ENCODE peak calls at places on chromosomes 7 and 10, in six cellular contexts. One of them, this sample, is unnamed.

GRCh38 chr10:97889461-97890265 is 40.0 kb downstream of the GOLGA7B start:
- DNase-seq in CD8-positive, alpha-beta T cell: no peak
- DNase-seq in adrenal gland: no peak
- DNase-seq in foreskin fibroblast: peak; percentile 35
- DNase-seq in A549: peak; percentile 90
- DNase-seq in PC-3: peak; percentile 92
- DNase-seq in this sample: peak; percentile 59

GRCh38 chr10:34141032-34141431 is 674.1 kb downstream of the PARD3 start:
- DNase-seq in PC-3: no peak
- DNase-seq in A549: no peak
- DNase-seq in adrenal gland: no peak
- DNase-seq in CD8-positive, alpha-beta T cell: no peak
- DNase-seq in foreskin fibroblast: no peak
- DNase-seq in this sample: no peak

GRCh38 chr7:27122075-27122910 is 8.3 kb downstream of the HOXA4 start:
- DNase-seq in CD8-positive, alpha-beta T cell: no peak
- DNase-seq in A549: peak; percentile 55
- DNase-seq in PC-3: no peak
- DNase-seq in adrenal gland: peak; percentile 38
- DNase-seq in foreskin fibroblast: no peak
- DNase-seq in this sample: no peak

GRCh38 chr10:28872592-28873165 is 195.4 kb downstream of the BAMBI start:
- DNase-seq in PC-3: no peak
- DNase-seq in CD8-positive, alpha-beta T cell: no peak
- DNase-seq in foreskin fibroblast: no peak
- DNase-seq in adrenal gland: no peak
- DNase-seq in A549: no peak
- DNase-seq in this sample: peak; percentile 86

GRCh38 chr10:50275650-50276235 is 24.4 kb upstream of the ASAH2 start:
- DNase-seq in A549: peak; percentile 18
- DNase-seq in foreskin fibroblast: peak; percentile 4
- DNase-seq in CD8-positive, alpha-beta T cell: peak; percentile 35
- DNase-seq in PC-3: peak; percentile 86
- DNase-seq in adrenal gland: peak; percentile 58
- DNase-seq in this sample: peak; percentile 17

GRCh38 chr10:23951841-23952240 is 257.1 kb upstream of the KIAA1217 start:
- DNase-seq in foreskin fibroblast: no peak
- DNase-seq in A549: no peak
- DNase-seq in PC-3: no peak
- DNase-seq in CD8-positive, alpha-beta T cell: no peak
- DNase-seq in adrenal gland: no peak
- DNase-seq in this sample: no peak

GRCh38 chr7:105352922-105353668 is 35.6 kb downstream of the SRPK2 start:
- DNase-seq in A549: no peak
- DNase-seq in adrenal gland: no peak
- DNase-seq in CD8-positive, alpha-beta T cell: no peak
- DNase-seq in PC-3: no peak
- DNase-seq in foreskin fibroblast: no peak
- DNase-seq in this sample: no peak

GRCh38 chr7:87027900-87028299 is 31.6 kb downstream of the ELAPOR2 start:
- DNase-seq in PC-3: no peak
- DNase-seq in adrenal gland: no peak
- DNase-seq in CD8-positive, alpha-beta T cell: no peak
- DNase-seq in foreskin fibroblast: no peak
- DNase-seq in A549: no peak
- DNase-seq in this sample: no peak

GRCh38 chr10:31580646-31581045 is 261.6 kb downstream of the ZEB1 start:
- DNase-seq in PC-3: no peak
- DNase-seq in A549: no peak
- DNase-seq in CD8-positive, alpha-beta T cell: no peak
- DNase-seq in foreskin fibroblast: no peak
- DNase-seq in adrenal gland: no peak
- DNase-seq in this sample: no peak

GRCh38 chr10:35635576-35635975 is 6.5 kb downstream of the FZD8 start:
- DNase-seq in A549: peak; percentile 43
- DNase-seq in foreskin fibroblast: peak; percentile 37
- DNase-seq in adrenal gland: peak; percentile 29
- DNase-seq in CD8-positive, alpha-beta T cell: peak; percentile 30
- DNase-seq in PC-3: peak; percentile 100
- DNase-seq in this sample: peak; percentile 78

GRCh38 chr7:15594461-15594860 is 32.6 kb upstream of the AGMO start:
- DNase-seq in adrenal gland: no peak
- DNase-seq in foreskin fibroblast: no peak
- DNase-seq in PC-3: no peak
- DNase-seq in A549: no peak
- DNase-seq in CD8-positive, alpha-beta T cell: no peak
- DNase-seq in this sample: no peak

GRCh38 chr10:51602326-51602725 is 97.1 kb downstream of the CSTF2T start:
- DNase-seq in foreskin fibroblast: peak; percentile 4
- DNase-seq in adrenal gland: peak; percentile 54
- DNase-seq in PC-3: no peak
- DNase-seq in A549: no peak
- DNase-seq in CD8-positive, alpha-beta T cell: no peak
- DNase-seq in this sample: no peak

GRCh38 chr7:96308253-96308949 is 13.5 kb downstream of the SLC25A13 start:
- DNase-seq in A549: no peak
- DNase-seq in foreskin fibroblast: no peak
- DNase-seq in adrenal gland: no peak
- DNase-seq in CD8-positive, alpha-beta T cell: no peak
- DNase-seq in PC-3: no peak
- DNase-seq in this sample: peak; percentile 32

GRCh38 chr10:6491841-6492609 is 88.1 kb downstream of the PRKCQ start:
- DNase-seq in foreskin fibroblast: no peak
- DNase-seq in PC-3: no peak
- DNase-seq in CD8-positive, alpha-beta T cell: no peak
- DNase-seq in A549: no peak
- DNase-seq in adrenal gland: no peak
- DNase-seq in this sample: no peak

GRCh38 chr10:116490028-116490662 is 55.6 kb upstream of the PNLIP start:
- DNase-seq in adrenal gland: no peak
- DNase-seq in A549: peak; percentile 15
- DNase-seq in foreskin fibroblast: peak; percentile 0
- DNase-seq in CD8-positive, alpha-beta T cell: no peak
- DNase-seq in PC-3: peak; percentile 44
- DNase-seq in this sample: peak; percentile 16

GRCh38 chr7:82810558-82811259 is 352.0 kb downstream of the PCLO start:
- DNase-seq in adrenal gland: peak; percentile 17
- DNase-seq in A549: peak; percentile 34
- DNase-seq in foreskin fibroblast: peak; percentile 81
- DNase-seq in CD8-positive, alpha-beta T cell: no peak
- DNase-seq in PC-3: peak; percentile 63
- DNase-seq in this sample: peak; percentile 78

GRCh38 chr7:158164101-158165095 is 423.2 kb downstream of the PTPRN2 start:
- DNase-seq in A549: no peak
- DNase-seq in adrenal gland: no peak
- DNase-seq in CD8-positive, alpha-beta T cell: no peak
- DNase-seq in foreskin fibroblast: no peak
- DNase-seq in PC-3: no peak
- DNase-seq in this sample: no peak

GRCh38 chr7:150404785-150405583 is 25.9 kb downstream of the ZNF775 start:
- DNase-seq in A549: peak; percentile 84
- DNase-seq in CD8-positive, alpha-beta T cell: peak; percentile 72
- DNase-seq in PC-3: peak; percentile 73
- DNase-seq in foreskin fibroblast: peak; percentile 93
- DNase-seq in adrenal gland: peak; percentile 93
- DNase-seq in this sample: peak; percentile 92

GRCh38 chr7:24402655-24403054 is 118.7 kb downstream of the NPY start:
- DNase-seq in adrenal gland: no peak
- DNase-seq in CD8-positive, alpha-beta T cell: no peak
- DNase-seq in A549: no peak
- DNase-seq in PC-3: no peak
- DNase-seq in foreskin fibroblast: no peak
- DNase-seq in this sample: no peak

GRCh38 chr7:107594961-107595737 is 15.1 kb downstream of the BCAP29 start:
- DNase-seq in adrenal gland: peak; percentile 27
- DNase-seq in A549: no peak
- DNase-seq in CD8-positive, alpha-beta T cell: no peak
- DNase-seq in PC-3: peak; percentile 91
- DNase-seq in foreskin fibroblast: peak; percentile 91
- DNase-seq in this sample: peak; percentile 68

GRCh38 chr10:79352035-79352595 is 4.8 kb downstream of the PPIF start:
- DNase-seq in CD8-positive, alpha-beta T cell: no peak
- DNase-seq in foreskin fibroblast: no peak
- DNase-seq in PC-3: no peak
- DNase-seq in A549: no peak
- DNase-seq in adrenal gland: peak; percentile 13
- DNase-seq in this sample: no peak

GRCh38 chr7:120395526-120396019 is 122.6 kb downstream of the KCND2 start:
- DNase-seq in CD8-positive, alpha-beta T cell: no peak
- DNase-seq in A549: no peak
- DNase-seq in PC-3: no peak
- DNase-seq in foreskin fibroblast: no peak
- DNase-seq in adrenal gland: no peak
- DNase-seq in this sample: no peak

GRCh38 chr7:55171157-55171556 is 152.3 kb downstream of the EGFR start:
- DNase-seq in adrenal gland: no peak
- DNase-seq in PC-3: no peak
- DNase-seq in foreskin fibroblast: no peak
- DNase-seq in A549: no peak
- DNase-seq in CD8-positive, alpha-beta T cell: no peak
- DNase-seq in this sample: no peak

GRCh38 chr7:98934267-98934666 is 55.9 kb downstream of the TRRAP start:
- DNase-seq in A549: no peak
- DNase-seq in adrenal gland: no peak
- DNase-seq in PC-3: no peak
- DNase-seq in foreskin fibroblast: no peak
- DNase-seq in CD8-positive, alpha-beta T cell: no peak
- DNase-seq in this sample: no peak

GRCh38 chr7:98933321-98933720 is 55.0 kb downstream of the TRRAP start:
- DNase-seq in foreskin fibroblast: no peak
- DNase-seq in PC-3: no peak
- DNase-seq in adrenal gland: no peak
- DNase-seq in CD8-positive, alpha-beta T cell: no peak
- DNase-seq in A549: no peak
- DNase-seq in this sample: no peak

GRCh38 chr7:98927125-98927524 is 48.8 kb downstream of the TRRAP start:
- DNase-seq in CD8-positive, alpha-beta T cell: no peak
- DNase-seq in A549: no peak
- DNase-seq in foreskin fibroblast: no peak
- DNase-seq in PC-3: no peak
- DNase-seq in adrenal gland: no peak
- DNase-seq in this sample: no peak

GRCh38 chr7:98930921-98931320 is 52.6 kb downstream of the TRRAP start:
- DNase-seq in PC-3: no peak
- DNase-seq in adrenal gland: no peak
- DNase-seq in A549: no peak
- DNase-seq in CD8-positive, alpha-beta T cell: peak; percentile 25
- DNase-seq in foreskin fibroblast: no peak
- DNase-seq in this sample: no peak

DNA sequence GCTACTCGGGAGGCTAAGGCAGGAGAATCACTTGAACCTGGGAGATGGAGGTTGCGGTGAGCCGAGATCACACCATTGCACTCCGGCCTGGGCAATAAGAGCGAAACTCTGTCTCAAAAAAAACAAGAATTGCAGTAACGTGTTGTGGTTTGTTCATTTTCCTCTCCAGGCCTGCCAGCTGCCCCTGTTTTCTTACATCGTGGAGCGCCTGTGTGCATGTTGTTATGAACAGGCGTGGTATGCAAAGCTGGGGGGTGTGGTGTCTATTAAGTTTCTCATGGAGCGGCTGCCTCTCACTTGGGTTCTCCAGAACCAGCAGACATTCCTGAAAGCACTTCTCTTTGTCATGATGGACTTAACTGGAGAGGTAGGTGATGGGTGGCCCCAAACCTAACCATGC is 52.1 kb downstream of the TRRAP start:
- DNase-seq in PC-3: no peak
- DNase-seq in CD8-positive, alpha-beta T cell: peak; percentile 19
- DNase-seq in adrenal gland: no peak
- DNase-seq in foreskin fibroblast: no peak
- DNase-seq in A549: no peak
- DNase-seq in this sample: no peak
- H3K4me3 ChIP-seq in PC-3: no peak overlapping the region
- H3K4me3 ChIP-seq in CD8-positive, alpha-beta T cell: no peak overlapping the region
- H3K4me3 ChIP-seq in adrenal gland: no peak overlapping the region
- H3K4me3 ChIP-seq in foreskin fibroblast: no peak overlapping the region
- H3K4me3 ChIP-seq in A549: no peak overlapping the region
- H3K4me3 ChIP-seq in this sample: no peak overlapping the region

GRCh38 chr10:114458216-114458615 is 53.9 kb upstream of the AFAP1L2 start:
- DNase-seq in A549: no peak
- DNase-seq in adrenal gland: no peak
- DNase-seq in foreskin fibroblast: no peak
- DNase-seq in PC-3: no peak
- DNase-seq in CD8-positive, alpha-beta T cell: no peak
- DNase-seq in this sample: no peak

GRCh38 chr10:114453576-114453975 is 49.3 kb upstream of the AFAP1L2 start:
- DNase-seq in CD8-positive, alpha-beta T cell: no peak
- DNase-seq in PC-3: no peak
- DNase-seq in adrenal gland: no peak
- DNase-seq in A549: no peak
- DNase-seq in foreskin fibroblast: no peak
- DNase-seq in this sample: no peak

GRCh38 chr10:114458955-114459354 is 54.7 kb upstream of the AFAP1L2 start:
- DNase-seq in A549: peak; percentile 40
- DNase-seq in adrenal gland: no peak
- DNase-seq in foreskin fibroblast: no peak
- DNase-seq in CD8-positive, alpha-beta T cell: no peak
- DNase-seq in PC-3: peak; percentile 47
- DNase-seq in this sample: peak; percentile 62
- TF ChIP-seq CTCF in A549: peak; percentile 36
- TF ChIP-seq CTCF in adrenal gland: no peak
- TF ChIP-seq CTCF in foreskin fibroblast: peak; percentile 19
- TF ChIP-seq CTCF in CD8-positive, alpha-beta T cell: no peak
- TF ChIP-seq CTCF in PC-3: peak; percentile 66
- TF ChIP-seq CTCF in this sample: peak; percentile 62

GRCh38 chr10:86685416-86685815 is 17.1 kb downstream of the LDB3 start:
- DNase-seq in adrenal gland: no peak
- DNase-seq in PC-3: no peak
- DNase-seq in foreskin fibroblast: no peak
- DNase-seq in A549: no peak
- DNase-seq in CD8-positive, alpha-beta T cell: no peak
- DNase-seq in this sample: no peak

GRCh38 chr10:86685893-86686632 is 17.8 kb downstream of the LDB3 start:
- DNase-seq in CD8-positive, alpha-beta T cell: no peak
- DNase-seq in adrenal gland: no peak
- DNase-seq in PC-3: no peak
- DNase-seq in foreskin fibroblast: no peak
- DNase-seq in A549: no peak
- DNase-seq in this sample: no peak

GRCh38 chr10:86681722-86682386 is 13.5 kb downstream of the LDB3 start:
- DNase-seq in adrenal gland: no peak
- DNase-seq in CD8-positive, alpha-beta T cell: no peak
- DNase-seq in PC-3: no peak
- DNase-seq in foreskin fibroblast: no peak
- DNase-seq in A549: no peak
- DNase-seq in this sample: no peak

GRCh38 chr10:86682675-86683074 is 14.4 kb downstream of the LDB3 start:
- DNase-seq in foreskin fibroblast: no peak
- DNase-seq in PC-3: no peak
- DNase-seq in CD8-positive, alpha-beta T cell: no peak
- DNase-seq in A549: no peak
- DNase-seq in adrenal gland: no peak
- DNase-seq in this sample: no peak

GRCh38 chr10:86684305-86684704 is 16.0 kb downstream of the LDB3 start:
- DNase-seq in adrenal gland: no peak
- DNase-seq in PC-3: peak; percentile 49
- DNase-seq in foreskin fibroblast: no peak
- DNase-seq in A549: no peak
- DNase-seq in CD8-positive, alpha-beta T cell: no peak
- DNase-seq in this sample: peak; percentile 7
- H3K4me3 ChIP-seq in adrenal gland: no peak overlapping the region
- H3K4me3 ChIP-seq in PC-3: no peak overlapping the region
- H3K4me3 ChIP-seq in foreskin fibroblast: no peak overlapping the region
- H3K4me3 ChIP-seq in A549: no peak overlapping the region
- H3K4me3 ChIP-seq in CD8-positive, alpha-beta T cell: no peak overlapping the region
- H3K4me3 ChIP-seq in this sample: no peak overlapping the region

GRCh38 chr10:1284076-1284475 is 227.9 kb downstream of the WDR37 start:
- DNase-seq in adrenal gland: no peak
- DNase-seq in A549: no peak
- DNase-seq in foreskin fibroblast: no peak
- DNase-seq in PC-3: no peak
- DNase-seq in CD8-positive, alpha-beta T cell: no peak
- DNase-seq in this sample: no peak
- TF ChIP-seq CTCF in adrenal gland: no peak
- TF ChIP-seq CTCF in A549: no peak
- TF ChIP-seq CTCF in foreskin fibroblast: no peak
- TF ChIP-seq CTCF in PC-3: no peak
- TF ChIP-seq CTCF in CD8-positive, alpha-beta T cell: no peak
- TF ChIP-seq CTCF in this sample: no peak